ENCODE peak calls at places on chromosomes 4 and X, in nine cellular contexts. One of them, this sample, is unnamed. For H3K4me1 and H3K27me3, the result is how much of the 10 kb centered on the place peaks cover.

GRCh38 chrX:155070038-155070437 is 898 bp downstream of the CMC4 start:
- DNase-seq in IMR-90: no peak
- DNase-seq in colonic mucosa: no peak
- DNase-seq in upper lobe of right lung: no peak
- DNase-seq in spleen: no peak
- DNase-seq in GM23338: peak
- DNase-seq in adipocyte: no peak
- DNase-seq in psoas muscle: no peak
- DNase-seq in tibial artery: no peak
- DNase-seq in this sample: no peak

GRCh38 chrX:71930298-71930697 is 19.7 kb downstream of the NHSL2 start:
- DNase-seq in psoas muscle: no peak
- DNase-seq in GM23338: no peak
- DNase-seq in adipocyte: no peak
- DNase-seq in IMR-90: no peak
- DNase-seq in tibial artery: no peak
- DNase-seq in upper lobe of right lung: no peak
- DNase-seq in spleen: no peak
- DNase-seq in colonic mucosa: no peak
- DNase-seq in this sample: no peak

GRCh38 chr4:89829470-89830138 is 7.4 kb downstream of the SNCA start:
- DNase-seq in colonic mucosa: no peak
- DNase-seq in upper lobe of right lung: no peak
- DNase-seq in GM23338: no peak
- DNase-seq in spleen: no peak
- DNase-seq in adipocyte: peak
- DNase-seq in tibial artery: no peak
- DNase-seq in psoas muscle: no peak
- DNase-seq in IMR-90: no peak
- DNase-seq in this sample: peak

GRCh38 chrX:2342281-2342688 is 158.5 kb downstream of the DHRSX start:
- DNase-seq in adipocyte: no peak
- DNase-seq in upper lobe of right lung: no peak
- DNase-seq in psoas muscle: peak
- DNase-seq in colonic mucosa: no peak
- DNase-seq in tibial artery: no peak
- DNase-seq in GM23338: no peak
- DNase-seq in spleen: no peak
- DNase-seq in IMR-90: no peak
- DNase-seq in this sample: no peak

GRCh38 chr4:37389967-37390580 is 145.5 kb downstream of the NWD2 start:
- DNase-seq in adipocyte: peak
- DNase-seq in spleen: no peak
- DNase-seq in upper lobe of right lung: no peak
- DNase-seq in colonic mucosa: peak
- DNase-seq in tibial artery: no peak
- DNase-seq in IMR-90: peak
- DNase-seq in GM23338: peak
- DNase-seq in psoas muscle: no peak
- DNase-seq in this sample: no peak

GRCh38 chr4:95549246-95550138 is 719 bp upstream of the UNC5C start:
- DNase-seq in upper lobe of right lung: peak
- DNase-seq in tibial artery: no peak
- DNase-seq in GM23338: peak
- DNase-seq in psoas muscle: peak
- DNase-seq in colonic mucosa: peak
- DNase-seq in adipocyte: peak
- DNase-seq in spleen: peak
- DNase-seq in IMR-90: peak
- DNase-seq in this sample: peak

GRCh38 chrX:74147439-74147838 is 156.5 kb upstream of the ZCCHC13 start:
- DNase-seq in tibial artery: no peak
- DNase-seq in IMR-90: no peak
- DNase-seq in colonic mucosa: no peak
- DNase-seq in GM23338: no peak
- DNase-seq in upper lobe of right lung: no peak
- DNase-seq in psoas muscle: no peak
- DNase-seq in adipocyte: no peak
- DNase-seq in spleen: no peak
- DNase-seq in this sample: no peak

GRCh38 chr4:29336851-29337250 is 1383.3 kb upstream of the PCDH7 start:
- DNase-seq in GM23338: no peak
- DNase-seq in adipocyte: no peak
- DNase-seq in upper lobe of right lung: no peak
- DNase-seq in IMR-90: no peak
- DNase-seq in tibial artery: no peak
- DNase-seq in spleen: no peak
- DNase-seq in colonic mucosa: no peak
- DNase-seq in psoas muscle: no peak
- DNase-seq in this sample: no peak

GRCh38 chr4:4289930-4290850 is at the start of the genes LYAR and ZBTB49:
- DNase-seq in adipocyte: peak
- DNase-seq in spleen: peak
- DNase-seq in upper lobe of right lung: peak
- DNase-seq in tibial artery: peak
- DNase-seq in colonic mucosa: peak
- DNase-seq in GM23338: peak
- DNase-seq in IMR-90: peak
- DNase-seq in psoas muscle: peak
- DNase-seq in this sample: peak

GRCh38 chr4:4289055-4289454 is 899 bp downstream of the LYAR start:
- DNase-seq in psoas muscle: no peak
- DNase-seq in adipocyte: no peak
- DNase-seq in GM23338: no peak
- DNase-seq in upper lobe of right lung: no peak
- DNase-seq in IMR-90: no peak
- DNase-seq in colonic mucosa: no peak
- DNase-seq in tibial artery: no peak
- DNase-seq in spleen: no peak
- DNase-seq in this sample: no peak

GRCh38 chr4:4288098-4288497 is 1.9 kb downstream of the LYAR start:
- DNase-seq in spleen: no peak
- DNase-seq in tibial artery: no peak
- DNase-seq in psoas muscle: no peak
- DNase-seq in adipocyte: no peak
- DNase-seq in upper lobe of right lung: no peak
- DNase-seq in GM23338: no peak
- DNase-seq in colonic mucosa: no peak
- DNase-seq in IMR-90: no peak
- DNase-seq in this sample: no peak

GRCh38 chr4:4293279-4293678 is 3.2 kb downstream of the ZBTB49 start:
- DNase-seq in colonic mucosa: no peak
- DNase-seq in spleen: no peak
- DNase-seq in adipocyte: no peak
- DNase-seq in psoas muscle: no peak
- DNase-seq in tibial artery: no peak
- DNase-seq in upper lobe of right lung: no peak
- DNase-seq in GM23338: no peak
- DNase-seq in IMR-90: no peak
- DNase-seq in this sample: no peak

DNA sequence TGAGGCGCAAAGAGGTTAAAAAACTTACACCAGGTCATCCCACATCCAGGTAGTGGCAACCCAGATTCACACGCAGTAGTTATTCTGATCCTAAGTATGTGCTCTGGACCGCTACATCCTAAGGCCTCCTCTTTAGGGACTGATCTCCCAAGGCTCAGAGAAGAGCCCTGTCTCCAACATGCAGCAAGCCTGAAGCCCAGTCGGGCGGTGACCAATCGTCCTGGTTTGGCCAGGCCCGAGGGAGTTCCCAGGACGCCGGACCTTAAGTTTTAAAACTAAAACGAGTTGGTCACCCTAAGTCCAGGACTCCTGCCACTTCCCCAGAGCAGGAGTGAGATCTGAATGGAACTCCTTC is 402 bp downstream of the LYAR start:
- DNase-seq in upper lobe of right lung: no peak
- DNase-seq in tibial artery: no peak
- DNase-seq in adipocyte: peak
- DNase-seq in spleen: no peak
- DNase-seq in colonic mucosa: no peak
- DNase-seq in psoas muscle: no peak
- DNase-seq in IMR-90: no peak
- DNase-seq in GM23338: no peak
- DNase-seq in this sample: peak
- H3K4me1 ChIP-seq in upper lobe of right lung: under half
- H3K4me1 ChIP-seq in tibial artery: under half
- H3K4me1 ChIP-seq in adipocyte: under half
- H3K4me1 ChIP-seq in spleen: under half
- H3K4me1 ChIP-seq in colonic mucosa: under half
- H3K4me1 ChIP-seq in psoas muscle: under half
- H3K4me1 ChIP-seq in IMR-90: under half
- H3K4me1 ChIP-seq in GM23338: under half
- H3K4me1 ChIP-seq in this sample: under half

GRCh38 chrX:153492153-153492454 is 2.7 kb upstream of the BGN start:
- DNase-seq in GM23338: no peak
- DNase-seq in adipocyte: no peak
- DNase-seq in colonic mucosa: no peak
- DNase-seq in spleen: no peak
- DNase-seq in psoas muscle: no peak
- DNase-seq in tibial artery: no peak
- DNase-seq in IMR-90: no peak
- DNase-seq in upper lobe of right lung: no peak
- DNase-seq in this sample: no peak

GRCh38 chrX:153492543-153492942 is 2.2 kb upstream of the BGN start:
- DNase-seq in upper lobe of right lung: no peak
- DNase-seq in tibial artery: no peak
- DNase-seq in spleen: no peak
- DNase-seq in colonic mucosa: no peak
- DNase-seq in adipocyte: no peak
- DNase-seq in IMR-90: no peak
- DNase-seq in psoas muscle: no peak
- DNase-seq in GM23338: no peak
- DNase-seq in this sample: no peak

GRCh38 chrX:153488231-153488914 is 6.4 kb upstream of the BGN start:
- DNase-seq in GM23338: no peak
- DNase-seq in adipocyte: peak
- DNase-seq in spleen: no peak
- DNase-seq in tibial artery: peak
- DNase-seq in IMR-90: peak
- DNase-seq in psoas muscle: no peak
- DNase-seq in upper lobe of right lung: no peak
- DNase-seq in colonic mucosa: no peak
- DNase-seq in this sample: no peak

GRCh38 chrX:153491351-153492152 is 3.2 kb upstream of the BGN start:
- DNase-seq in tibial artery: no peak
- DNase-seq in IMR-90: no peak
- DNase-seq in upper lobe of right lung: no peak
- DNase-seq in colonic mucosa: no peak
- DNase-seq in psoas muscle: no peak
- DNase-seq in GM23338: no peak
- DNase-seq in spleen: no peak
- DNase-seq in adipocyte: no peak
- DNase-seq in this sample: no peak

GRCh38 chrX:153490217-153490616 is 4.6 kb upstream of the BGN start:
- DNase-seq in GM23338: no peak
- DNase-seq in adipocyte: no peak
- DNase-seq in spleen: no peak
- DNase-seq in colonic mucosa: no peak
- DNase-seq in IMR-90: no peak
- DNase-seq in psoas muscle: no peak
- DNase-seq in tibial artery: no peak
- DNase-seq in upper lobe of right lung: no peak
- DNase-seq in this sample: no peak
- H3K27me3 ChIP-seq in GM23338: under half
- H3K27me3 ChIP-seq in adipocyte: under half
- H3K27me3 ChIP-seq in spleen: under half
- H3K27me3 ChIP-seq in colonic mucosa: under half
- H3K27me3 ChIP-seq in IMR-90: under half
- H3K27me3 ChIP-seq in psoas muscle: under half
- H3K27me3 ChIP-seq in tibial artery: under half
- H3K27me3 ChIP-seq in upper lobe of right lung: under half
- H3K27me3 ChIP-seq in this sample: under half

GRCh38 chr4:48130100-48130499 is 4.0 kb downstream of the TXK start:
- DNase-seq in GM23338: no peak
- DNase-seq in upper lobe of right lung: no peak
- DNase-seq in psoas muscle: no peak
- DNase-seq in adipocyte: no peak
- DNase-seq in tibial artery: no peak
- DNase-seq in spleen: no peak
- DNase-seq in colonic mucosa: no peak
- DNase-seq in IMR-90: no peak
- DNase-seq in this sample: no peak

GRCh38 chr4:48131736-48132135 is 2.3 kb downstream of the TXK start:
- DNase-seq in GM23338: no peak
- DNase-seq in colonic mucosa: no peak
- DNase-seq in upper lobe of right lung: no peak
- DNase-seq in tibial artery: no peak
- DNase-seq in psoas muscle: no peak
- DNase-seq in spleen: no peak
- DNase-seq in IMR-90: no peak
- DNase-seq in adipocyte: no peak
- DNase-seq in this sample: no peak

GRCh38 chr4:48127882-48128394 is 6.1 kb downstream of the TXK start:
- DNase-seq in adipocyte: peak
- DNase-seq in tibial artery: peak
- DNase-seq in upper lobe of right lung: peak
- DNase-seq in spleen: peak
- DNase-seq in IMR-90: peak
- DNase-seq in GM23338: peak
- DNase-seq in psoas muscle: peak
- DNase-seq in colonic mucosa: peak
- DNase-seq in this sample: peak

GRCh38 chr4:48127231-48127881 is 6.7 kb downstream of the TXK start:
- DNase-seq in upper lobe of right lung: no peak
- DNase-seq in IMR-90: no peak
- DNase-seq in tibial artery: no peak
- DNase-seq in spleen: no peak
- DNase-seq in psoas muscle: no peak
- DNase-seq in colonic mucosa: no peak
- DNase-seq in adipocyte: no peak
- DNase-seq in GM23338: peak
- DNase-seq in this sample: no peak

DNA sequence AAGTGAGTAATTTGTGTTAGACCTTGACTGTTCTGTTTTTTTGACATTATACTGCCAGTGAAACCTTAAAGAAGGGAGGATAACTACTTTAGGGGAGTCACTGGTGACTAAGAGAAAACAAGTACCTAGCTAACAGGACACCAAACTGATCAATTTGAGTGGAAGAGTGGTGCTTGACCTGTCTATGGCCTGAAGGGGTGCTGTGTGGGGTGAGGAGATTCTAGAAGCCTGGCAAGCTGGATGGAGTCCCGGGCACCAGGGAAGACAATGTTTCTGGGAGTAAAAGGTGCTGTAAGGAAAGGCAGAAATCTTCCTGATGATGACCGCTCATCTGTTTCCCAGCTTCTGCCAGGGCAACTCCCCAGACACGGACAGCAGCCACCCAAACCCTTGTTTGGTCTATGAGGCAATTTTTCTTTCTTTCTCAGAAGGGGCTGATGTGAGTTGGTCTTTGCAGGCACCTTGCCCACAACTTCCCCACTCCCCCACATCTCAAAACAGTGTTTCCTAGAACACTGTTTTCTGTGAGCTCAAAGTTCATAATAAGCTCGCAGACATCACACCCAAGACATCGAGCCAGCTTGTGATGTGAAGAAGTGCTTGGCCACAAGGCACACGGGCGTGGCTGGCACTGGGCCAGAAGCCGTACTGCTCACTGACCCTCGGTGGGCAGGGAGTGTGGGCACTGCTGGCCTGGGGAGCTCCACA is 4.6 kb downstream of the TXK start:
- DNase-seq in spleen: peak
- DNase-seq in upper lobe of right lung: no peak
- DNase-seq in adipocyte: no peak
- DNase-seq in GM23338: peak
- DNase-seq in tibial artery: no peak
- DNase-seq in IMR-90: no peak
- DNase-seq in psoas muscle: peak
- DNase-seq in colonic mucosa: peak
- DNase-seq in this sample: no peak
- H3K4me1 ChIP-seq in spleen: under half
- H3K4me1 ChIP-seq in upper lobe of right lung: under half
- H3K4me1 ChIP-seq in adipocyte: under half
- H3K4me1 ChIP-seq in GM23338: under half
- H3K4me1 ChIP-seq in tibial artery: under half
- H3K4me1 ChIP-seq in IMR-90: under half
- H3K4me1 ChIP-seq in psoas muscle: under half
- H3K4me1 ChIP-seq in colonic mucosa: under half
- H3K4me1 ChIP-seq in this sample: under half

GRCh38 chrX:17737707-17738001 is 361 bp downstream of the SCML1 start:
- DNase-seq in adipocyte: no peak
- DNase-seq in upper lobe of right lung: no peak
- DNase-seq in spleen: no peak
- DNase-seq in colonic mucosa: no peak
- DNase-seq in tibial artery: no peak
- DNase-seq in IMR-90: no peak
- DNase-seq in GM23338: no peak
- DNase-seq in psoas muscle: no peak
- DNase-seq in this sample: no peak
- H3K27me3 ChIP-seq in adipocyte: under half
- H3K27me3 ChIP-seq in upper lobe of right lung: under half
- H3K27me3 ChIP-seq in spleen: under half
- H3K27me3 ChIP-seq in colonic mucosa: under half
- H3K27me3 ChIP-seq in tibial artery: under half
- H3K27me3 ChIP-seq in IMR-90: under half
- H3K27me3 ChIP-seq in GM23338: under half
- H3K27me3 ChIP-seq in psoas muscle: under half
- H3K27me3 ChIP-seq in this sample: under half